ENCODE peak calls at places on chromosomes 2 and 18, in seven cellular contexts. One of them, this sample, is unnamed.

GRCh38 chr2:74516070-74516633 is 1.9 kb downstream of the TLX2 start:
- DNase-seq in GM12864: peak; percentile 30
- DNase-seq in PC-3: no peak
- DNase-seq in cardiac fibroblast: peak; percentile 56
- DNase-seq in AG04450: no peak
- DNase-seq in neural crest cell: no peak
- DNase-seq in omental fat pad: no peak
- DNase-seq in this sample: no peak

GRCh38 chr2:98861601-98862000 is 74.4 kb downstream of the CRACDL start:
- DNase-seq in GM12864: no peak
- DNase-seq in PC-3: no peak
- DNase-seq in cardiac fibroblast: no peak
- DNase-seq in AG04450: no peak
- DNase-seq in neural crest cell: no peak
- DNase-seq in omental fat pad: no peak
- DNase-seq in this sample: no peak

GRCh38 chr18:55506074-55506473 is 81.9 kb downstream of the TCF4 start:
- DNase-seq in GM12864: no peak
- DNase-seq in PC-3: no peak
- DNase-seq in cardiac fibroblast: no peak
- DNase-seq in AG04450: no peak
- DNase-seq in neural crest cell: no peak
- DNase-seq in omental fat pad: no peak
- DNase-seq in this sample: no peak

GRCh38 chr2:216789088-216789487 is 70.8 kb downstream of the TNP1 start:
- DNase-seq in GM12864: no peak
- DNase-seq in PC-3: no peak
- DNase-seq in cardiac fibroblast: no peak
- DNase-seq in AG04450: no peak
- DNase-seq in neural crest cell: no peak
- DNase-seq in omental fat pad: no peak
- DNase-seq in this sample: no peak

GRCh38 chr2:146124741-146125140 is 1604.8 kb upstream of the ZEB2 start:
- DNase-seq in GM12864: no peak
- DNase-seq in PC-3: peak; percentile 45
- DNase-seq in cardiac fibroblast: peak; percentile 61
- DNase-seq in AG04450: peak; percentile 11
- DNase-seq in neural crest cell: no peak
- DNase-seq in omental fat pad: no peak
- DNase-seq in this sample: no peak

GRCh38 chr18:8858888-8859511 is 153.6 kb downstream of the MTCL1 start:
- DNase-seq in GM12864: no peak
- DNase-seq in PC-3: peak; percentile 90
- DNase-seq in cardiac fibroblast: peak; percentile 97
- DNase-seq in AG04450: peak; percentile 94
- DNase-seq in neural crest cell: no peak
- DNase-seq in omental fat pad: no peak
- DNase-seq in this sample: no peak

GRCh38 chr18:683531-683930 is 26.1 kb downstream of the TYMS start:
- DNase-seq in GM12864: no peak
- DNase-seq in PC-3: peak; percentile 47
- DNase-seq in cardiac fibroblast: no peak
- DNase-seq in AG04450: no peak
- DNase-seq in neural crest cell: no peak
- DNase-seq in omental fat pad: no peak
- DNase-seq in this sample: no peak

GRCh38 chr2:176385838-176386237 is 116.6 kb downstream of the MTX2 start:
- DNase-seq in GM12864: no peak
- DNase-seq in PC-3: peak; percentile 2
- DNase-seq in cardiac fibroblast: no peak
- DNase-seq in AG04450: no peak
- DNase-seq in neural crest cell: no peak
- DNase-seq in omental fat pad: no peak
- DNase-seq in this sample: no peak

GRCh38 chr2:46914578-46915230 is 902 bp downstream of the MCFD2 start:
- DNase-seq in GM12864: no peak
- DNase-seq in PC-3: no peak
- DNase-seq in cardiac fibroblast: no peak
- DNase-seq in AG04450: no peak
- DNase-seq in neural crest cell: no peak
- DNase-seq in omental fat pad: no peak
- DNase-seq in this sample: no peak

GRCh38 chr2:216343221-216343985 is 28.9 kb downstream of the MARCHF4 start:
- DNase-seq in GM12864: no peak
- DNase-seq in PC-3: no peak
- DNase-seq in cardiac fibroblast: no peak
- DNase-seq in AG04450: no peak
- DNase-seq in neural crest cell: no peak
- DNase-seq in omental fat pad: no peak
- DNase-seq in this sample: peak; percentile 32

GRCh38 chr2:4151521-4151920 is 448.1 kb downstream of the DCDC2C start:
- DNase-seq in GM12864: no peak
- DNase-seq in PC-3: no peak
- DNase-seq in cardiac fibroblast: no peak
- DNase-seq in AG04450: no peak
- DNase-seq in neural crest cell: no peak
- DNase-seq in omental fat pad: no peak
- DNase-seq in this sample: no peak

GRCh38 chr18:36149514-36150289 is 20.0 kb downstream of the ELP2 start:
- DNase-seq in GM12864: peak; percentile 57
- DNase-seq in PC-3: no peak
- DNase-seq in cardiac fibroblast: no peak
- DNase-seq in AG04450: no peak
- DNase-seq in neural crest cell: no peak
- DNase-seq in omental fat pad: no peak
- DNase-seq in this sample: no peak

GRCh38 chr2:136010126-136010525 is 24.7 kb upstream of the DARS1 start:
- DNase-seq in GM12864: no peak
- DNase-seq in PC-3: peak; percentile 57
- DNase-seq in cardiac fibroblast: peak; percentile 39
- DNase-seq in AG04450: peak; percentile 4
- DNase-seq in neural crest cell: no peak
- DNase-seq in omental fat pad: no peak
- DNase-seq in this sample: no peak

GRCh38 chr2:231532189-231533035 is 2.2 kb upstream of the NMUR1 start:
- DNase-seq in GM12864: no peak
- DNase-seq in PC-3: no peak
- DNase-seq in cardiac fibroblast: no peak
- DNase-seq in AG04450: no peak
- DNase-seq in neural crest cell: no peak
- DNase-seq in omental fat pad: no peak
- DNase-seq in this sample: no peak

GRCh38 chr2:74267068-74267467 is 68.7 kb downstream of the MTHFD2 start:
- DNase-seq in GM12864: no peak
- DNase-seq in PC-3: peak; percentile 76
- DNase-seq in cardiac fibroblast: no peak
- DNase-seq in AG04450: no peak
- DNase-seq in neural crest cell: no peak
- DNase-seq in omental fat pad: no peak
- DNase-seq in this sample: peak; percentile 65

GRCh38 chr2:437772-438393 is 150.0 kb upstream of the ALKAL2 start:
- DNase-seq in GM12864: peak; percentile 55
- DNase-seq in PC-3: peak; percentile 72
- DNase-seq in cardiac fibroblast: no peak
- DNase-seq in AG04450: no peak
- DNase-seq in neural crest cell: no peak
- DNase-seq in omental fat pad: no peak
- DNase-seq in this sample: peak; percentile 73

GRCh38 chr2:10495988-10496313 is 47.8 kb upstream of the ODC1 start:
- DNase-seq in GM12864: no peak
- DNase-seq in PC-3: no peak
- DNase-seq in cardiac fibroblast: no peak
- DNase-seq in AG04450: no peak
- DNase-seq in neural crest cell: no peak
- DNase-seq in omental fat pad: no peak
- DNase-seq in this sample: no peak

GRCh38 chr2:106878206-106878605 is 7.8 kb downstream of the ST6GAL2 start:
- DNase-seq in GM12864: no peak
- DNase-seq in PC-3: no peak
- DNase-seq in cardiac fibroblast: no peak
- DNase-seq in AG04450: no peak
- DNase-seq in neural crest cell: no peak
- DNase-seq in omental fat pad: no peak
- DNase-seq in this sample: no peak

GRCh38 chr2:52220393-52220792 is 1188.5 kb upstream of the NRXN1 start:
- DNase-seq in GM12864: no peak
- DNase-seq in PC-3: peak; percentile 22
- DNase-seq in cardiac fibroblast: peak; percentile 8
- DNase-seq in AG04450: no peak
- DNase-seq in neural crest cell: no peak
- DNase-seq in omental fat pad: no peak
- DNase-seq in this sample: no peak

DNA sequence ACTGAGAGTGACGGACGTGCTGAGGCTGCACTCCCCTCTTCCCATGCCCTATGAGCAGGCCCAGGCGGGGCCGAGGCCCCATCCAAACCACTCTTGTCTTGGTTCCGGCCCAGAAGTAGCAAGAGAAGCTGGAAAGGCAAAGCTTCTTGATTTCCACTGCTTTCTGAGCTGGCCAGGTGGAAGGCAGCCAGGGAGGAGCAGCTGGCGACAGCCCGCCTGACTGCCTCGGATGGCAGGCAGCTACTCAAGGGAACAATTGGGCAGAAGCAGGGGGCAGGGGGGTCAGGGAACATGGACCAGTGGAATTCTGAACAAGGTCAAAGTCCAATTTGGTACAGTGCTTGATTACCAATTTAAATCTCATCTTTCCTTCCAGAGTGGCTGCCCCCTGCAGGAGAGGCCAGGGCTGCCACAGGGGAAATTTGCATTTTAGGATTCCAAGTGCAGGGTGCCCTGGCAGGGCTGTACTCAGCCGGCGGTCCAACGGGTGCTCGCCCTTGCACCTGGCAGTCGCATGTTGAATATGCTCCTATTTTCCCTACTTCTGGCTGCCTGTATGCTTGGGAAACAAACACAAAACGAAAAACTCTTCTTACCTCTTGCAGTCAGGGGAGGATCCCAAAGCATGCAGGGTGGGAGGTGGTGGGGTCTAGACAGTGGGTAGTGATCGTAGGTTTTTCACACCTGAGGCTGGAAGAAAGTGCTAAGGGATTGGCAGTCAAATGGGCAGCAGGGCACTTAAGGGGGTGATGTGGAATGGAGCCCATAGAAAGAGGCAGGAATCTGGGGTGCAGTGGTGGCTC is 67.3 kb downstream of the LIPG start:
- DNase-seq in GM12864: no peak
- DNase-seq in PC-3: no peak
- DNase-seq in cardiac fibroblast: no peak
- DNase-seq in AG04450: no peak
- DNase-seq in neural crest cell: no peak
- DNase-seq in omental fat pad: no peak
- DNase-seq in this sample: no peak
- TF ChIP-seq CTCF in GM12864: peak; percentile 33
- TF ChIP-seq CTCF in PC-3: no peak
- TF ChIP-seq CTCF in cardiac fibroblast: peak; percentile 6
- TF ChIP-seq CTCF in AG04450: peak; percentile 35
- TF ChIP-seq CTCF in neural crest cell: peak; percentile 55
- TF ChIP-seq CTCF in omental fat pad: no peak
- TF ChIP-seq CTCF in this sample: peak; percentile 47

DNA sequence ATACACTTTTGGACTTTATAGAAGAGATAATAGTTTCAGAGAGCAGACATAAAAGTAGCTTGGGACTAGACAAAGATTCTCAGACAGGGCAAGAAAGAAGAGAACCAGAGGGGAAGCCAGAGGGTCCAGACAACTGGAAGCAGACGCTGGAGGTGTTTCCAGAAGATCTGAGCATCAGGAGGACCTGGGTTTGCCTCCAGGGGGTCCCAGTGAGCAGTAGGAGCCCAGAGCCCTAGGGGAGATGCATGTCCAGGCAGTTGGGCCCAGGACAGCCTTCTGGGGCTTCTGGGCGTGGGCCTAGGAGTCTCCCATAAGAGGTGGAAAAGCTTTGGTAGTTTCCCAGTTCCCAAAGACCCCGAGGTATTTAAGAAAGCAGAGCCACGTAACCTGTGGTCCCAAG is 251.2 kb upstream of the ID2 start:
- DNase-seq in GM12864: no peak
- DNase-seq in PC-3: no peak
- DNase-seq in cardiac fibroblast: no peak
- DNase-seq in AG04450: no peak
- DNase-seq in neural crest cell: no peak
- DNase-seq in omental fat pad: no peak
- DNase-seq in this sample: no peak
- TF ChIP-seq CTCF in GM12864: peak; percentile 17
- TF ChIP-seq CTCF in PC-3: no peak
- TF ChIP-seq CTCF in cardiac fibroblast: no peak
- TF ChIP-seq CTCF in AG04450: no peak
- TF ChIP-seq CTCF in neural crest cell: no peak
- TF ChIP-seq CTCF in omental fat pad: no peak
- TF ChIP-seq CTCF in this sample: peak; percentile 30

GRCh38 chr18:21855432-21855831 is 114.8 kb downstream of the MIB1 start:
- DNase-seq in GM12864: no peak
- DNase-seq in PC-3: no peak
- DNase-seq in cardiac fibroblast: no peak
- DNase-seq in AG04450: no peak
- DNase-seq in neural crest cell: no peak
- DNase-seq in omental fat pad: no peak
- DNase-seq in this sample: no peak

GRCh38 chr18:21853020-21853419 is 112.4 kb downstream of the MIB1 start:
- DNase-seq in GM12864: peak; percentile 73
- DNase-seq in PC-3: no peak
- DNase-seq in cardiac fibroblast: peak; percentile 25
- DNase-seq in AG04450: peak; percentile 26
- DNase-seq in neural crest cell: no peak
- DNase-seq in omental fat pad: no peak
- DNase-seq in this sample: no peak

GRCh38 chr18:21853972-21854563 is 113.5 kb downstream of the MIB1 start:
- DNase-seq in GM12864: no peak
- DNase-seq in PC-3: no peak
- DNase-seq in cardiac fibroblast: no peak
- DNase-seq in AG04450: no peak
- DNase-seq in neural crest cell: no peak
- DNase-seq in omental fat pad: no peak
- DNase-seq in this sample: no peak

DNA sequence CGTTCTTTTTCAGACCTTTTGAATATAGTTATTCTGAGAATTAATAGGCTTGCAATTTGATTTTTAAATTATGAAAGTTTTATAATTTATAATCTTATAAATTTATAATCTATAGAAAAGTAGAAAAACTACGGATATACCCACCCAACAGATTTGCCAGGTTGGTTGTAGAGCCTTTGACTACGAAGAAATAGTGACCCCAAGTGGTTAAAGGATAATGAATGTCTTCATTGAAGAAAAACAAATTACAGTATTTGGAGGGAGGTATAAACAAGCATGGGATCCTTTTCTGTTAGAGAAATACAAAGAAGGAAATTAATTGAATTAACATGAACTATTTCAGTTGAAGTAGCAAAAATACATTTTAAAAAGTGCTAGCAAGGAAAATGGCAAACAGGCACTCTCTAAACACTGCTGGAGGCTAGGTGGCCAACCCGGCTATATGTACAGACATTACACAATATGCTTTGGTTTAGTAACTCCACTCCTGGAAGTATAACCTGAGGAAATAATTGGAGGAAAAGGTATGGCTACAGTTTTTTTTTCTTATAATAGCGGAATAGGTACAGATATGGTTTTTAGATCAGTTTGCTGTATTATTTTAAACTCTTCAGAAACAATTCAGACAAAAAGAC is 110.9 kb downstream of the MIB1 start:
- DNase-seq in GM12864: no peak
- DNase-seq in PC-3: peak; percentile 31
- DNase-seq in cardiac fibroblast: peak; percentile 58
- DNase-seq in AG04450: no peak
- DNase-seq in neural crest cell: no peak
- DNase-seq in omental fat pad: no peak
- DNase-seq in this sample: no peak
- TF ChIP-seq CTCF in GM12864: peak; percentile 11
- TF ChIP-seq CTCF in PC-3: peak; percentile 47
- TF ChIP-seq CTCF in cardiac fibroblast: peak; percentile 30
- TF ChIP-seq CTCF in AG04450: peak; percentile 35
- TF ChIP-seq CTCF in neural crest cell: peak; percentile 48
- TF ChIP-seq CTCF in omental fat pad: no peak
- TF ChIP-seq CTCF in this sample: no peak

GRCh38 chr2:75574106-75574505 is 13.4 kb upstream of the EVA1A start:
- DNase-seq in GM12864: no peak
- DNase-seq in PC-3: peak; percentile 37
- DNase-seq in cardiac fibroblast: no peak
- DNase-seq in AG04450: no peak
- DNase-seq in neural crest cell: no peak
- DNase-seq in omental fat pad: no peak
- DNase-seq in this sample: no peak
- TF ChIP-seq CTCF in GM12864: no peak
- TF ChIP-seq CTCF in PC-3: peak; percentile 51
- TF ChIP-seq CTCF in cardiac fibroblast: no peak
- TF ChIP-seq CTCF in AG04450: no peak
- TF ChIP-seq CTCF in neural crest cell: no peak
- TF ChIP-seq CTCF in omental fat pad: no peak
- TF ChIP-seq CTCF in this sample: no peak